ENCODE peak calls at places on chromosomes 2 and 18, in four cellular contexts. G is kidney epithelial cell, B is fibroblast of mammary gland, O is epithelial cell of esophagus. D is an unnamed sample.

GRCh38 chr2:101473911-101474751 is 781 bp downstream of the RFX8 start:
- DNase-seq in G (no peak), B (peak), O (peak), D (peak)

GRCh38 chr2:110106642-110107041 is 9.0 kb downstream of the MALL start:
- DNase-seq in G (no peak), B (peak), O (peak), D (no peak)

GRCh38 chr2:101124061-101124460 is 27.1 kb downstream of the TBC1D8 start:
- DNase-seq in G (no peak), B (peak), O (peak), D (no peak)

GRCh38 chr2:226788064-226788463 is 11.6 kb downstream of the IRS1 start:
- DNase-seq in G (no peak), B (no peak), O (no peak), D (no peak)

GRCh38 chr2:207334631-207335371 is 169.1 kb upstream of the KLF7 start:
- DNase-seq in G (peak), B (peak), O (peak), D (peak)

GRCh38 chr2:227684258-227684657 is 17.7 kb downstream of the SCYGR5 start:
- DNase-seq in G (no peak), B (no peak), O (peak), D (no peak)

GRCh38 chr2:212905640-212906201 is 245.7 kb downstream of the IKZF2 start:
- DNase-seq in G (no peak), B (peak), O (peak), D (no peak)

GRCh38 chr18:58314284-58314683 is 270.3 kb downstream of the NEDD4L start:
- DNase-seq in G (peak), B (peak), O (peak), D (no peak)

GRCh38 chr2:74333175-74333574 is 10.0 kb downstream of the SLC4A5 start:
- DNase-seq in G (no peak), B (peak), O (peak), D (no peak)

GRCh38 chr18:48133675-48134251 is 203.3 kb upstream of the SMAD2 start:
- DNase-seq in G (peak), B (no peak), O (peak), D (no peak)

GRCh38 chr18:76754381-76754780 is 68.0 kb upstream of the ZNF236 start:
- DNase-seq in G (no peak), B (peak), O (no peak), D (no peak)

GRCh38 chr2:164542584-164543021 is 78.7 kb downstream of the GRB14 start:
- DNase-seq in G (peak), B (peak), O (peak), D (no peak)

GRCh38 chr2:203533696-203534471 is 1.2 kb downstream of the RAPH1 start:
- DNase-seq in G (no peak), B (peak), O (peak), D (no peak)

GRCh38 chr2:12352891-12353290 is 363.8 kb upstream of the TRIB2 start:
- DNase-seq in G (no peak), B (no peak), O (no peak), D (no peak)

GRCh38 chr18:23071285-23071684 is 64.0 kb upstream of the CABLES1 start:
- DNase-seq in G (no peak), B (peak), O (no peak), D (no peak)

GRCh38 chr18:21243041-21243431 is 1.0 kb downstream of the GREB1L start:
- DNase-seq in G (no peak), B (peak), O (peak), D (no peak)

GRCh38 chr2:69291004-69291650 is 95.9 kb downstream of the GFPT1 start:
- DNase-seq in G (peak), B (peak), O (no peak), D (no peak)

GRCh38 chr2:46700435-46700834 is 215.2 kb downstream of the MCFD2 start:
- DNase-seq in G (no peak), B (no peak), O (no peak), D (no peak)

GRCh38 chr18:10404148-10404547 is 50.3 kb upstream of the APCDD1 start:
- DNase-seq in G (no peak), B (no peak), O (no peak), D (no peak)

GRCh38 chr2:79585701-79586428 is 73.0 kb downstream of the CTNNA2 start:
- DNase-seq in G (peak), B (peak), O (no peak), D (no peak)

GRCh38 chr18:8389391-8390340 is 219.6 kb upstream of the RAB12 start:
- DNase-seq in G (peak), B (peak), O (peak), D (peak)

GRCh38 chr2:227884511-227884947 is 13.1 kb downstream of the DAW1 start:
- DNase-seq in G (no peak), B (peak), O (peak), D (peak)

GRCh38 chr18:59502899-59503245 is 143.8 kb upstream of the LMAN1 start:
- DNase-seq in G (no peak), B (no peak), O (no peak), D (no peak)

GRCh38 chr2:30410217-30410616 is 36.8 kb upstream of the LCLAT1 start:
- DNase-seq in G (peak), B (peak), O (peak), D (no peak)

GRCh38 chr18:53490019-53490418 is 734.5 kb downstream of the MBD2 start:
- DNase-seq in G (no peak), B (no peak), O (no peak), D (no peak)

GRCh38 chr2:68031546-68032160 is 31.2 kb downstream of the C1D start:
- DNase-seq in G (no peak), B (peak), O (peak), D (no peak)

GRCh38 chr18:46013484-46014189 is 46.5 kb upstream of the EPG5 start:
- DNase-seq in G (no peak), B (peak), O (no peak), D (no peak)

GRCh38 chr2:24304098-24304497 is 56.2 kb downstream of the ITSN2 start:
- DNase-seq in G (peak), B (peak), O (peak), D (no peak)

GRCh38 chr18:45330170-45330594 is 285.1 kb upstream of the SLC14A2 start:
- DNase-seq in G (no peak), B (peak), O (no peak), D (no peak)

GRCh38 chr18:62118324-62118723 is 68.5 kb downstream of the PIGN start:
- DNase-seq in G (no peak), B (peak), O (no peak), D (no peak)

GRCh38 chr2:235021752-235022151 is 69.9 kb downstream of the SH3BP4 start:
- DNase-seq in G (peak), B (peak), O (peak), D (no peak)

GRCh38 chr2:186595219-186595618 is 5.4 kb downstream of the ITGAV start:
- DNase-seq in G (no peak), B (peak), O (peak), D (no peak)

GRCh38 chr2:2805263-2805662 is 474.2 kb upstream of the MYT1L start:
- DNase-seq in G (no peak), B (no peak), O (no peak), D (no peak)

GRCh38 chr2:45361666-45362065 is 249.4 kb downstream of the SRBD1 start:
- DNase-seq in G (no peak), B (no peak), O (no peak), D (no peak)

GRCh38 chr2:10170256-10170655 is 47.7 kb downstream of the RRM2 start:
- DNase-seq in G (peak), B (peak), O (no peak), D (no peak)

GRCh38 chr2:146916914-146917313 is 927.9 kb upstream of the ACVR2A start:
- DNase-seq in G (no peak), B (no peak), O (peak), D (no peak)

GRCh38 chr18:63749489-63749888 is 25.7 kb upstream of the SERPINB7 start:
- DNase-seq in G (no peak), B (no peak), O (no peak), D (no peak)

GRCh38 chr2:1647417-1648240 is 96.7 kb downstream of the PXDN start:
- DNase-seq in G (no peak), B (no peak), O (no peak), D (no peak)

GRCh38 chr2:70957838-70958237 is 20.6 kb upstream of the ANKRD53 start:
- DNase-seq in G (no peak), B (no peak), O (no peak), D (no peak)

GRCh38 chr18:3794537-3795348 is 344.8 kb downstream of the TGIF1 start:
- DNase-seq in G (peak), B (peak), O (peak), D (no peak)
- TF ChIP-seq CTCF in G (no peak), B (no peak), O (no peak), D (no peak)

GRCh38 chr2:43484323-43484930 is 111.4 kb downstream of the THADA start:
- DNase-seq in G (peak), B (peak), O (peak), D (no peak)
- TF ChIP-seq CTCF in G (peak), B (peak), O (peak), D (peak)

GRCh38 chr2:210360412-210360811 is 45.4 kb upstream of the MYL1 start:
- DNase-seq in G (no peak), B (no peak), O (no peak), D (no peak)

GRCh38 chr2:210366675-210367080 is 51.7 kb upstream of the MYL1 start:
- DNase-seq in G (no peak), B (peak), O (no peak), D (no peak)

GRCh38 chr2:210363876-210364275 is 48.9 kb upstream of the MYL1 start:
- DNase-seq in G (no peak), B (no peak), O (no peak), D (no peak)

GRCh38 chr2:210363261-210363660 is 48.3 kb upstream of the MYL1 start:
- DNase-seq in G (no peak), B (no peak), O (peak), D (no peak)
- TF ChIP-seq CTCF in G (peak), B (no peak), O (peak), D (peak)

DNA sequence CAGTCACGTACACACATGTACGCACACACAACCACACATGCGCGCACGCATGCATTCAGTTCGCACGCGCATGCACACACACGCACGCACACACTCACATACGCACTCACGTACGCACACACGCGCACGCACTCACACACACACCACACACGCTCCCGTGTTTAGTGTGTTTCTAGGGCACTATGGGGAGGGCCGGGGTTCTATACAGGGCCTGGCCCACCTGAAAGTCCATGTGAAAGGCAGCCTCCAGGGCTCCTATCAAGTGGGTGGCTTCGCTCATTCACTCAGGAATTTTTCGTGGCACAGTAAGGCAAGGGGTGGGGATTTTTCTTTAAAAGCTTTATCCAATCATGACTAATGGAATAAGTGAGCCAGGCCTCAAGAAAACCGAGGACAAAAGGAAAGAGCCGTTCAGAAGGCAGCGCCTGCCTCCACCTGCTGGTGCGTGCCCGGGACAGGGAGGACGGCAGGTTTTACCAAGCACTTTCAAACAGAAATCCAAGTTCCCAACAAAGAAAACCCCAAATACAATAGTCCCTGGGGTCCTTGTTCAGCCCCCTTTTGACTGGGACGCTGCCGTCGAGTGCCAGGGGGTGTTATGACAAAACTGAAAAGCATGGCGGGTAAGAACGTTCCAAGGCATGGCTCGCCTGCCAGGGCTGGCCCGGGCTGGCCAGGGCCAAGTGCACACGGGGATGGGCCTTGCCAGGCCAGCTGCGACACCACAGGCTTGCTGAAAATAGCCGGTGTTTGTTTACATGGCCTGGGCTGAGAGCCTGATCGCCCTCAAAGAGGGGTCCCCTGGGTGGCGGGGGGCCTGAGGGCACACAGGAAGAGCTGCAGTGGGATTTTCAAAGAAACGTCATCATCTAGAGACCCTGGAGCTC is 110.0 kb downstream of the HDAC4 start:
- DNase-seq in G (no peak), B (peak), O (peak), D (no peak)
- TF ChIP-seq CTCF in G (peak), B (no peak), O (peak), D (no peak)

GRCh38 chr2:170774074-170774473 is 3.9 kb downstream of the ERICH2 start:
- DNase-seq in G (no peak), B (no peak), O (no peak), D (no peak)

GRCh38 chr2:170771049-170771937 is 1.1 kb downstream of the ERICH2 start:
- DNase-seq in G (no peak), B (peak), O (peak), D (no peak)

GRCh38 chr2:170772295-170772694 is 2.1 kb downstream of the ERICH2 start:
- DNase-seq in G (no peak), B (no peak), O (no peak), D (no peak)

GRCh38 chr2:170770008-170770303 is 222 bp upstream of the ERICH2 start:
- DNase-seq in G (peak), B (no peak), O (no peak), D (no peak)

DNA sequence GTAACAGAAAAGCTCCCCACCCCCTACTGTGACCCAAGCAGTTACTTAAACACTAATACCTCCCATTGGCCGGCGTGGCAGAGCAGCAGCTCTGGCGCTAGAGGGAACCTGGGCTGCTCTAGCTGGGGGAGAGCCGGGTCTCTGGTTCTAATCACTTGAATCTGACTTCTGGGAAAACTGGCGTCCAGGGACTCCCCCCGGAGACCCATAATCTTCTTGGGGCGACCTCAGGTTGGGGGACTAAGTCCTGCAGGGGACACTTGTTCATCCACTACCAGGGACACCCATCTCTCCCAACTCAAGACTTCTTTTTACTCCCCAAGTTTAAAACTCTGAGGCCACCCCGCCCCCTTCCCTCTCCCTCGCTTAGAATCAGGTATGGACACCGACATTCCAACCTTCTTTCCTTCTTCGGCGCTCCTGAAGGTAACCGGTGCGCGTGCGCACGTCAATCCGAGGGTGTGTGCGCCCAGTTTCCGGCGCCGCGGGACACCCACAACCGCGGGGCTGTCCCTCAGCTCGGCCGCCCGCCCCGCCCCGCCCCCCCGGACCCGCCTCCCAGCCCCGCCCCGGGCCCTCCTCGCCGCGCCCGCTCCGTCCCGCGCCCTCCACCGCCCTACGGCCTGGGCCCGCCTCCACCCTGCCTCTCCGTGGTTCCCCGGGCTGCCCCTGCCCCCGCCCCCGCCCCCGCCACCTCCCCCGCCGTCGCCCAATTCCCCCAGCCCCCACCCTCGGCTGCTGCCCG is at the start of gene ERICH2:
- DNase-seq in G (peak), B (peak), O (peak), D (peak)
- TF ChIP-seq CTCF in G (peak), B (peak), O (peak), D (peak)

D was measured in neural crest cell.